ENCODE peak calls at places on chromosome 18, in four cellular contexts. O is left ventricle myocardium inferior, R is IMR-90, F is A549. A is an unnamed sample. For H3K4me1, the result is how much of the 10 kb centered on the place peaks cover.

GRCh38 chr18:64238076-64238475 is 89.2 kb upstream of the LINC00305 start:
- DNase-seq in R (no peak), O (no peak), F (no peak), A (no peak)

GRCh38 chr18:62460851-62461300 is 61.9 kb upstream of the ZCCHC2 start:
- DNase-seq in F (no peak), O (no peak), R (no peak), A (no peak)

GRCh38 chr18:42644729-42645131 is 470.8 kb downstream of the RIT2 start:
- DNase-seq in O (no peak), F (no peak), R (no peak), A (no peak)

GRCh38 chr18:77857926-77858325 is 608.3 kb downstream of the GALR1 start:
- DNase-seq in R (no peak), O (no peak), F (no peak), A (no peak)

GRCh38 chr18:61926532-61926931 is 33.7 kb upstream of the RNF152 start:
- DNase-seq in O (no peak), R (no peak), F (no peak), A (no peak)

GRCh38 chr18:23141022-23141999 is 6.0 kb downstream of the CABLES1 start:
- DNase-seq in R (no peak), F (no peak), O (peak), A (no peak)

GRCh38 chr18:7334973-7335568 is 104.2 kb downstream of the LRRC30 start:
- DNase-seq in F (no peak), R (no peak), O (no peak), A (no peak)

GRCh38 chr18:61984293-61984692 is 91.5 kb upstream of the RNF152 start:
- DNase-seq in R (no peak), F (no peak), O (no peak), A (no peak)

GRCh38 chr18:78986018-78986481 is 6.4 kb downstream of the SALL3 start:
- DNase-seq in F (peak), O (no peak), R (no peak), A (no peak)

GRCh38 chr18:72375628-72376027 is 168.5 kb downstream of the CBLN2 start:
- DNase-seq in R (peak), F (no peak), O (no peak), A (no peak)

GRCh38 chr18:68447286-68447685 is 267.6 kb downstream of the TMX3 start:
- DNase-seq in R (peak), F (no peak), O (no peak), A (no peak)

GRCh38 chr18:22186484-22186971 is 17.1 kb downstream of the GATA6 start:
- DNase-seq in F (no peak), R (no peak), O (no peak), A (no peak)

GRCh38 chr18:5967666-5968065 is 72.3 kb upstream of the TMEM200C start:
- DNase-seq in F (no peak), R (no peak), O (no peak), A (no peak)
- H3K27ac ChIP-seq in F (no peak), R (no peak), O (no peak), A (no peak)

GRCh38 chr18:58789856-58790255 is 74.8 kb upstream of the ZNF532 start:
- DNase-seq in O (no peak), F (no peak), R (no peak), A (no peak)
- H3K4me1 ChIP-seq in O (under half), F (half or more), R (under half), A (under half)

DNA sequence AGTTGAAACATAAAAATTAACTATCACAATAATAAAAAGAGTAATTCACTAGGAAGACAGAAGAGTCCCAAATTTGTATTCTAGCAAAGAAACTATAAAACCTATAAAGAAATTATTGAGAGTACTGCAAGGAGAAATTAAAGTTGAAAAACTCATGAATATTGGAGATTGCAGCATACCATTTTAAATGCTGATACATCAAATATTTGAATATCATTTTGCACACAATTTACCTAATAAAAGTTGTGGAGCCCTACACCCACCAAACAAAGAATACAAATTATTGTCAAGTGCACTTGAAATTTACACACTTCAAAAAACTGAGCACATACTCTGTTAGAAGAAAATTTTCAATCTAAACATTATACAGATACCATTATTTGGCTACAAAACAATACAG is 531.6 kb upstream of the SMIM21 start:
- DNase-seq in F (no peak), O (no peak), R (no peak), A (no peak)
- H3K27ac ChIP-seq in F (no peak), O (no peak), R (no peak), A (no peak)

GRCh38 chr18:75199327-75199726 is 9.6 kb downstream of the PTGR3 start:
- DNase-seq in F (no peak), O (no peak), R (peak), A (no peak)

GRCh38 chr18:75201273-75201898 is 7.6 kb downstream of the PTGR3 start:
- DNase-seq in O (no peak), F (no peak), R (no peak), A (no peak)

GRCh38 chr18:75200644-75201272 is 8.2 kb downstream of the PTGR3 start:
- DNase-seq in F (no peak), R (no peak), O (no peak), A (no peak)

GRCh38 chr18:75201936-75202335 is 7.0 kb downstream of the PTGR3 start:
- DNase-seq in R (no peak), F (no peak), O (no peak), A (no peak)

GRCh38 chr18:75200071-75200470 is 8.9 kb downstream of the PTGR3 start:
- DNase-seq in F (no peak), O (no peak), R (no peak), A (no peak)
- H3K4me1 ChIP-seq in F (under half), O (half or more), R (under half), A (half or more)

GRCh38 chr18:49967171-49967570 is 153.8 kb upstream of the ACAA2 start:
- DNase-seq in F (peak), R (no peak), O (no peak), A (no peak)

GRCh38 chr18:49966090-49966489 is 152.8 kb upstream of the ACAA2 start:
- DNase-seq in R (no peak), O (no peak), F (no peak), A (no peak)

GRCh38 chr18:49968649-49969309 is 155.4 kb upstream of the ACAA2 start:
- DNase-seq in O (no peak), F (no peak), R (no peak), A (no peak)

GRCh38 chr18:49970288-49970687 is 157.0 kb upstream of the ACAA2 start:
- DNase-seq in R (no peak), F (no peak), O (no peak), A (no peak)

DNA sequence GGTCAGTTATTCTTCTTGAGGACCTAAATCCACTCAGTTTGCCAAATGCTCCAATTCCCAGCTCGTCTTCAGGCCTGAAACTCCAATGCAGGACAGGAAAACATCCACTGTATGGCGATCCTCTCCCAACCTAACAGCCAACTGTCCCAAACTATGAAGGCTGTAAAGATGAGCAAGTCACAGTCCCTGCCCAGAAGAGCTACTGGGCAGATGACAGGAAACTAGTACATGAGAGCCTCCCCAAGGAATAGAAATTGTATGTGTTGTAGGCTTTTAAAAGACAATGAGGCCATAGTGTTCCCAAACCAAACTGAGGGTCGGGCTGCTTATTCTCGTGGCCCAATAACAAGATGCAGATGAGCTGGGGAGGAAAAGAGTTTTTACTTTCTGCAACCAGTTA is 154.6 kb upstream of the ACAA2 start:
- DNase-seq in F (no peak), O (no peak), R (no peak), A (no peak)
- H3K27ac ChIP-seq in F (peak), O (no peak), R (no peak), A (no peak)

GRCh38 chr18:8958660-8959059 is 143.8 kb upstream of the NDUFV2 start:
- DNase-seq in F (no peak), R (no peak), O (no peak), A (no peak)
- H3K4me1 ChIP-seq in F (under half), R (under half), O (under half), A (under half)

DNA sequence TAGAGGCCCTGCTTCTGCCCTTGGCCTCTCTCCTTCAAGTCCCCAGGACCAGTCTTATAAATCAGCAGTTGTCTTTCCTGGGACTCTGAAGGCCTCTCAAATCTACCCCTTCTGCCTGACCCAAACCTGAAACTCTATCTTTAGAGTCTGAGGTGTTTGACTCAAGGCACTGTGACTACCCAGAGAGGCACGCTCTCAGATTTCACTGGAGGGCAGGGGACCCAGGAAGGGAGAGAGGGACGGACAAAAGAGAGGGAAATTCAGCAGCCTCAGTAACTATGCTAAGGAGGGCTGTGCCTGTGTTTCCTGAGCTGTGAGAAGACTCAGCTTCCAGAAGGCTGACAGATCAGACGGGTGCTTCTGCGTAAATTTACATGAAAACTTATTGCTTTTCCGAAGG is 217.8 kb downstream of the HAUS1 start:
- DNase-seq in O (no peak), F (no peak), R (no peak), A (no peak)
- H3K27ac ChIP-seq in O (no peak), F (peak), R (no peak), A (no peak)

GRCh38 chr18:48988508-48989303 is 37.9 kb upstream of the SMAD7 start:
- DNase-seq in O (no peak), F (no peak), R (no peak), A (no peak)
- H3K4me1 ChIP-seq in O (under half), F (half or more), R (under half), A (under half)

GRCh38 chr18:45518770-45519169 is 96.5 kb upstream of the SLC14A2 start:
- DNase-seq in F (no peak), O (no peak), R (no peak), A (no peak)
- H3K27ac ChIP-seq in F (no peak), O (peak), R (no peak), A (no peak)